ENCODE peak calls at places on chromosomes 3 and 15, in four cellular contexts. S is tibial artery, Z is endothelial cell, W is bronchial epithelial cell. J is an unnamed sample.

GRCh38 chr3:9669720-9670432 is 20.6 kb downstream of the MTMR14 start:
- DNase-seq in S (no peak), Z (no peak), W (no peak), J (no peak)

GRCh38 chr3:21158801-21159564 is 592.0 kb downstream of the ZNF385D start:
- DNase-seq in S (no peak), Z (no peak), W (peak), J (no peak)

GRCh38 chr15:28936481-28936881 is 50.7 kb downstream of the APBA2 start:
- DNase-seq in S (peak), Z (no peak), W (no peak), J (no peak)

GRCh38 chr3:188001926-188002325 is 152.0 kb upstream of the LPP start:
- DNase-seq in S (no peak), Z (no peak), W (no peak), J (no peak)

GRCh38 chr3:157445897-157446296 is 9.2 kb downstream of the PTX3 start:
- DNase-seq in S (no peak), Z (no peak), W (peak), J (no peak)

GRCh38 chr15:42035362-42035761 is 14.5 kb upstream of the PLA2G4E start:
- DNase-seq in S (no peak), Z (no peak), W (peak), J (no peak)

GRCh38 chr3:53042654-53043053 is 3.2 kb downstream of the SFMBT1 start:
- DNase-seq in S (no peak), Z (no peak), W (no peak), J (no peak)

GRCh38 chr3:121661376-121661775 is 673 bp upstream of the HCLS1 start:
- DNase-seq in S (no peak), Z (no peak), W (peak), J (no peak)

DNA sequence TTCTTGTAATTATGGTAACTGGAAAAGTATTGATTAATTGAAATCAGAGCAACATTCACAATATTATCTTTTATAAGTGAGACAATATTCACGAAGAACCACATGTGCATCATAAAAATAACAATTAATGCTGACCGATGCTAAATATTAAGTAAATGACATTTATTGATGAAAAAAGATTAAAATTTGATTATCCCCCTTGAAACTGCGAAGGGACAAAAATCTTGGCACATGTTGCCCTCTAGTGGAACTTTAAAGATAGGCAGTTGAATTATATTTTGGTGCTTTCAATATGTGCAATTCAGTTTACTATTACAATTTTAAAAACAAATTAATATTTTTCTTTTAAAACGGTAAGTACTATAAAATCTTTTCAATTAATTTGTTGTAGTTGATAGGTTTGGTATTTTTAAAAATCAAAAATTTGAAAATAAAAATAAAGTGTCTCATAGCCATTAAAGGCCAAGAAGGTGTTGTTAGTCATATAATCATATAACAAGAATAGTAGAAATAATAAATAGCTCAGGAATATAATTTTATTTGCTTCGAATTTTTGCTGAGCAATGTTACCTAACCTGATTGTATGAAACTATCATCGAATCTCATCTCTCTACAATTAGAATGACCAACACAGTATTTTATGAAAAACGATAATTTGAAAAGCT is 270.2 kb downstream of the ROBO1 start:
- DNase-seq in S (no peak), Z (no peak), W (peak), J (no peak)
- TF ChIP-seq CTCF in S (peak), Z (peak), W (peak), J (peak)

GRCh38 chr3:115571413-115571812 is 51.9 kb upstream of the GAP43 start:
- DNase-seq in S (no peak), Z (no peak), W (no peak), J (no peak)
- TF ChIP-seq CTCF in S (no peak), Z (no peak), W (no peak), J (no peak)

DNA sequence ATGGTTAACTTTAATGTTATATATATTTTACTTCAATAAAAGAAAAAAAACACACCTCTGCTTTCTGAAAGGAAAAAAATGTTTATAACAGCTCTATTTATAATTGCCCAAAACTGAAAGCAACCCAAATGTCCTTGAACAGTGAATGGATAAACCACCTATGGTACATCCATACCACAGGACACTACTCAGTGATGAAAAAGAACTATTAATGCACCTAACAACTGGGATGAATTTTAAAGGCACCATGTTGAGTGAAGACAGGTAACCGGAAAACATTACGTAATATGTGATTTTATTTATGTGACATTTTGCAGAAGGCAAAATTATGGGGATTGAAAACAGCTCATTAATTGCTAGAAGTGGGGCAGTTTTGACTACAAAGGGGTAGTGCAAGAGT is 23.8 kb upstream of the FOXP1 start:
- DNase-seq in S (no peak), Z (no peak), W (no peak), J (no peak)
- TF ChIP-seq CTCF in S (no peak), Z (no peak), W (no peak), J (no peak)

GRCh38 chr3:194832346-194833104 is 146.8 kb downstream of the FAM43A start:
- DNase-seq in S (no peak), Z (no peak), W (no peak), J (no peak)

GRCh38 chr3:194833511-194833910 is 147.8 kb downstream of the FAM43A start:
- DNase-seq in S (no peak), Z (no peak), W (peak), J (no peak)

GRCh38 chr3:194830401-194830800 is 144.7 kb downstream of the FAM43A start:
- DNase-seq in S (no peak), Z (no peak), W (no peak), J (no peak)

GRCh38 chr3:194828926-194829325 is 143.2 kb downstream of the FAM43A start:
- DNase-seq in S (no peak), Z (no peak), W (no peak), J (no peak)

DNA sequence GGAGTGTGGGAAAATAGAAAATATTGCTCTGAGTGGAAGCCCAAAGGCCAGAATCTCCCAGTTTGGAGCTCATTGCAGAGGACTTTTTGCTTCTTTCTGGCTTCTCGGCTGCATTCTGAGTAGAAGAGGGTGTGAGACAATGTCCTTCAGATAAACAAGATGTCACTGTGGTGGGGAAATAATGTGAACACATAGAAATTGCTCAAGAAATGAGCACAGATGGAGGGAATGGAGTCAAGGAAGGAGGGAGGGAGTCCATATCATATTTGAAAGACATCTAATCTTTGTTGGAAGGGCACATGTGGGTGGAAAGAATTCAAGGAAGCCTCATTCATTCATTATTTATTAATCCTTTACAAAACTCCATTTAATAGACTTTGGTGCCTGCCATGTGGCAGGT is 145.3 kb downstream of the FAM43A start:
- DNase-seq in S (no peak), Z (no peak), W (no peak), J (no peak)
- TF ChIP-seq CTCF in S (no peak), Z (no peak), W (no peak), J (no peak)

DNA sequence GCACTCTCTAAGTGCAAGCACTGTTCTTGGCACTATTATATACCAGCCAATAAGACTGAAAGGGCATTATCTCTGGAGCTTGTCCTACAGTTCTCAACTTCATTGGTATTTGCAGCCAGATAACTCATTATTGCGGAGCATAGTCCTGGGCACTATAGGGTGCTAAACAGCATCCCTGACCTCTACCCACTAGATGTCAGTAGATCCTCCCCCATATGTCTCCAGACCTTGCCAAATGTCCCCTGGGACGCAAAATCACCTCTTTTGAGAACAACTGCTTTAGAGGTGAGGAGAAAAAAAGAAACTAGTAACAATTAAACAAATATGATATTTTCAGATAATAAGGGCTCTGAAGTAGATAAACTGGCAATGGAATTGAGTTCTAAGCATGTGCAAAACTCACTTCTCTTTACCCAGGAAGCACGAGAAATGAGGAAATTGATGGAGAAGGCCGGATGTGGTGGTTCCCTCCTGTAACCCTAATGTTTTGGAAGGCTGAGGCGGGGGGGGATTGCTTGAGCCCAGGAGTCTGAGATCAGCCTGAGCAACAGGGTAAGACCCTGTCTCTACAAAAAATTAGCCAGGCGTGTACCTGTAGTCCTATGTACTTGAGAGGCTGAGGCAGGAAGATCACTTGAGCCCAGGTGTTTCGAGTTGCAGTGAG is 61.4 kb downstream of the FRMD4B start:
- DNase-seq in S (no peak), Z (peak), W (no peak), J (no peak)
- TF ChIP-seq CTCF in S (no peak), Z (no peak), W (peak), J (no peak)

GRCh38 chr15:64096486-64097431 is 977 bp downstream of the SNX1 start:
- DNase-seq in S (no peak), Z (no peak), W (peak), J (no peak)
- TF ChIP-seq CTCF in S (no peak), Z (no peak), W (peak), J (no peak)

DNA sequence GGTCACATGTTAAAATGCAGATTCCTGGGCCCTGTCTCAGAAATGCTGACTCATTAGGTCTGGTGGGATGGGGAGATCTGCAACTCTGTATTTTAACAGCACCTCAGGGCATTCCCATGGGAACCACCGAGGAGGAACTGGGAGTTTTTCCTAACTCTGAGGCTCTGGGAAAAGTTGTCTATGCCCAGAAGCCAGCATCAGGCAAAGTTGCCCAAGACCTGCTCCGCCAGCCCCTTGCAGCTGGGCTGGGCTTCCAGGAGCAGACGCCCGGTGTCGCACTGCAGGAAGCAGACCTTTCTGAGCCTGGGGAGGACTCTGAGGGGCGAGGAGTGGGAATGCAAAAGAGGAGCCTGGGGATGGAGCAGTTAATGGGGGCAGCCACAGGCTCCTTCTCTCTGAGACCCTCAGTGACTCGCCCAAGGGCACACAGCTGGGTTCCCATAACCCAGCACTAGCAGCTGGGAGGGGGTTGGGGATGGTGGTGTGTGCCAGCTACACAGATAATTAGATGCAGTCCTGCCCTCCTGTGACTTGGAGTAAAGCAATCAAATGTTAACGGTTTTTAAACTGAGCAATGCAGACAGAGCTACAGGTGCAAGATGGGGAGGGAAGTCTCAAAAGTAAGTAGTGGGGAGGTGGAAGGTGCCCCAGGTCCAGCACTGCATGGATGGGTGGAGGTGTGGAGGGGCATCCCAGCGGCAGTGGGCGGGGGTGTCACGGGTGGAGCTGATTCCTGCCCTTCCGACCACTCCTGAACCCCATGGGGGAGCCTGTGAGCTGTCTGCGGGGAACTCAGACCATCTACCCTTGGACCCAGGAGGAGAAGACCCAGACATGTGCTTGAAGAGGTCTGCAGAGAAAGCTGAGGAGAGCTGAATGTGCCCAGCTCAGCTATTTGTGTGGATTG is 100.4 kb downstream of the LSM3 start:
- DNase-seq in S (no peak), Z (no peak), W (no peak), J (no peak)
- TF ChIP-seq CTCF in S (no peak), Z (no peak), W (no peak), J (no peak)

GRCh38 chr3:154427685-154428291 is 2.2 kb downstream of the GPR149 start:
- DNase-seq in S (no peak), Z (peak), W (no peak), J (no peak)

GRCh38 chr3:154431043-154431442 is 1.1 kb upstream of the GPR149 start:
- DNase-seq in S (no peak), Z (no peak), W (peak), J (no peak)

GRCh38 chr3:154422694-154423093 is 7.3 kb downstream of the GPR149 start:
- DNase-seq in S (no peak), Z (no peak), W (no peak), J (no peak)

GRCh38 chr3:154430014-154430413 is at the start of gene GPR149:
- DNase-seq in S (no peak), Z (no peak), W (peak), J (no peak)

DNA sequence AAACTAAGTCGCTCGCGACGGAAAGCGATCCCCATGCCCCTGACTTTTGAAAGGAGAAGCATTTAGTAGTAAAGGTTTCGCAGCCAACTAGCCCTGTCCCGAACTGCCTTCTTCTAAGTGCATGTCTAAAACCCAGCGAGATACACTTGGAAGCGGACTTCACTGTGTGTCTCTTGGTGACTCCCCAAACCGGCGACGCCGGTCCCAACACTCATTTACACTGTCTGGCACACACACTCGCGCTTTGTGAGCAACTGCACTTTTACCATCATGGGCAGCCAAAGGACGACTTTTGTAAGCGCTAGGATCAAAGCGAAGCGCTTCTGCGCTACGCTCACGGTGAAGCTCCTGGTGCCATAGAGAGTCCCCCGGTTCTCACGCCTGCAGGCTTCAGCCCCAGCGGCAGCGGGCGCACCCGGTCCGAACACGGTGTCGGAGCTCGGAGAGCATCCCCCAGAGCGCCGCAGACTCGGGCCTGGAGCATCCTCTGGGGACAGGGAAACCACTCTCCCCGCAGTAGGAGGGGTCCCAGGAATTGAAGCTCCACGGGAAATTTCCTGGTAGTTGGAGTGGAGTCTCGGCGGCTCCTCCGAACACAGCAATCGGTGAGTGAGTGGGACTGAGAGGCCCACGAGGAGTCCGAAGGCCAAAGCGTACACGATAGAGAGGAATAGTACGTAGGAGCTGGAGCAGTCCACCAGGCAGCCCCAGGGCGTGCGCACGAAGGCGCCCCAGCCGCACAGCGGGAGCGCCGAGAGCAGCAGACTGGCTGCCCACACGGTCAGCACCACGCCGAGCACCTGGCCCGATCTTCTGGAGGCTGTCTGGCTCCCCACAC is 1.4 kb downstream of the GPR149 start:
- DNase-seq in S (no peak), Z (peak), W (no peak), J (no peak)
- TF ChIP-seq CTCF in S (no peak), Z (no peak), W (no peak), J (no peak)

J was measured in right atrium auricular region.